ENCODE peak calls at places on chromosomes 7 and 10, in eight cellular contexts. S is glutamatergic neuron; X is mesothelial cell of epicardium; R is non-pigmented ciliary epithelial cell; U is SHP77; D is heart right ventricle; J is stimulated activated CD8-positive, alpha-beta memory T cell treated with anti-CD3 and anti-CD28 coated beads, Interleukin-15, amount 100 ng/mL, for 4 hours; K is AG10803. Q is an unnamed sample.
A peak's percentile ranks its signal among the peaks of the same experiment; 100 is the strongest.

GRCh38 chr7:49530481-49530880 is 243.0 kb upstream of the VWC2 start:
- DNase-seq in S (no peak), X (no peak), R (no peak), U (no peak), D (no peak), J (no peak), K (no peak), Q (no peak)

GRCh38 chr10:133059571-133059970 is 28.2 kb upstream of the ADGRA1 start:
- DNase-seq in S (no peak), X (no peak), R (no peak), U (no peak), D (no peak), J (no peak), K (no peak), Q (no peak)

GRCh38 chr10:104336829-104337526 is 1.3 kb downstream of the ITPRIP start:
- DNase-seq in S (no peak), X (no peak), R (no peak), U (no peak), D (no peak), J (no peak), K (peak; percentile 93), Q (no peak)

GRCh38 chr7:64867863-64868440 is 35.1 kb upstream of the ZNF273 start:
- DNase-seq in S (no peak), X (no peak), R (no peak), U (no peak), D (no peak), J (no peak), K (no peak), Q (peak; percentile 9)

GRCh38 chr10:51083280-51083986 is 9.1 kb downstream of the PRKG1 start:
- DNase-seq in S (no peak), X (no peak), R (no peak), U (no peak), D (no peak), J (no peak), K (no peak), Q (no peak)

GRCh38 chr10:91564508-91564907 is 68.4 kb downstream of the PPP1R3C start:
- DNase-seq in S (no peak), X (no peak), R (no peak), U (no peak), D (no peak), J (no peak), K (no peak), Q (no peak)

GRCh38 chr7:105353752-105354328 is 34.9 kb downstream of the SRPK2 start:
- DNase-seq in S (no peak), X (no peak), R (no peak), U (no peak), D (peak; percentile 33), J (no peak), K (peak; percentile 69), Q (peak; percentile 64)

GRCh38 chr10:131311661-131312260 is at the start of gene TCERG1L:
- DNase-seq in S (peak; percentile 54), X (peak; percentile 64), R (no peak), U (no peak), D (no peak), J (no peak), K (no peak), Q (no peak)

GRCh38 chr7:128909605-128910568 is 622 bp downstream of the KCP start:
- DNase-seq in S (no peak), X (peak; percentile 57), R (no peak), U (no peak), D (no peak), J (no peak), K (peak; percentile 6), Q (peak; percentile 88)

GRCh38 chr10:94496010-94496409 is 49.6 kb upstream of the HELLS start:
- DNase-seq in S (no peak), X (no peak), R (peak; percentile 4), U (no peak), D (no peak), J (no peak), K (no peak), Q (no peak)

GRCh38 chr10:86178401-86179142 is 188.0 kb downstream of the GRID1 start:
- DNase-seq in S (peak; percentile 65), X (no peak), R (no peak), U (no peak), D (no peak), J (no peak), K (peak; percentile 4), Q (peak; percentile 59)

GRCh38 chr10:130998642-130999041 is 312.9 kb downstream of the TCERG1L start:
- DNase-seq in S (no peak), X (no peak), R (no peak), U (no peak), D (no peak), J (no peak), K (no peak), Q (no peak)

GRCh38 chr7:104971290-104972071 is 42.5 kb upstream of the KMT2E start:
- DNase-seq in S (no peak), X (no peak), R (no peak), U (no peak), D (no peak), J (no peak), K (peak; percentile 66), Q (no peak)

GRCh38 chr10:53601260-53601875 is 828.8 kb upstream of the MBL2 start:
- DNase-seq in S (no peak), X (no peak), R (no peak), U (peak; percentile 9), D (no peak), J (no peak), K (peak; percentile 27), Q (peak; percentile 39)

GRCh38 chr10:59876695-59877094 is 29.7 kb downstream of the CCDC6 start:
- DNase-seq in S (no peak), X (no peak), R (no peak), U (no peak), D (no peak), J (no peak), K (no peak), Q (no peak)

GRCh38 chr10:126736737-126737136 is 66.2 kb upstream of the C10orf90 start:
- DNase-seq in S (no peak), X (no peak), R (no peak), U (no peak), D (no peak), J (no peak), K (no peak), Q (no peak)

GRCh38 chr10:70584941-70585544 is 17.5 kb downstream of the PRF1 start:
- DNase-seq in S (peak; percentile 80), X (peak; percentile 69), R (no peak), U (peak; percentile 71), D (no peak), J (no peak), K (no peak), Q (no peak)

GRCh38 chr7:54960517-54960916 is 58.3 kb upstream of the EGFR start:
- DNase-seq in S (no peak), X (no peak), R (no peak), U (no peak), D (no peak), J (no peak), K (peak; percentile 10), Q (no peak)

GRCh38 chr7:134890246-134891240 is 95.8 kb upstream of the AGBL3 start:
- DNase-seq in S (peak; percentile 44), X (peak; percentile 70), R (no peak), U (peak; percentile 92), D (no peak), J (no peak), K (peak; percentile 60), Q (no peak)

Q was measured in D341Med.